ENCODE peak calls at places on chromosomes 4 and X, in four cellular contexts. A is stomach, J is pancreas, E is right lobe of liver. U is an unnamed sample.

GRCh38 chr4:123921339-123921738 is 524.7 kb downstream of the SPRY1 start:
- DNase-seq in J (no peak), A (no peak), E (no peak), U (no peak)

GRCh38 chrX:140525448-140525847 is 20.6 kb upstream of the SOX3 start:
- DNase-seq in E (no peak), A (no peak), J (no peak), U (no peak)

GRCh38 chrX:18574591-18574990 is 97.3 kb downstream of the RS1 start:
- DNase-seq in J (no peak), E (no peak), A (no peak), U (peak)

GRCh38 chr4:142408003-142408441 is 438.1 kb downstream of the INPP4B start:
- DNase-seq in J (no peak), E (no peak), A (no peak), U (no peak)

GRCh38 chr4:762211-763190 is 56.9 kb downstream of the PCGF3 start:
- DNase-seq in J (no peak), A (no peak), E (peak), U (no peak)

GRCh38 chr4:68361146-68361589 is 11.3 kb upstream of the YTHDC1 start:
- DNase-seq in J (no peak), E (no peak), A (no peak), U (no peak)

GRCh38 chrX:151416521-151417048 is 19.6 kb downstream of the VMA21 start:
- DNase-seq in A (no peak), E (no peak), J (no peak), U (no peak)

GRCh38 chr4:152938237-152938969 is 2.3 kb downstream of the FHDC1 start:
- DNase-seq in A (peak), E (no peak), J (no peak), U (no peak)

GRCh38 chr4:143344011-143344410 is 7.3 kb downstream of the GAB1 start:
- DNase-seq in A (no peak), J (no peak), E (no peak), U (no peak)

GRCh38 chr4:52883183-52883621 is 21.1 kb downstream of the RASL11B start:
- DNase-seq in A (no peak), J (no peak), E (no peak), U (no peak)

GRCh38 chr4:6658635-6659075 is 18.2 kb downstream of the MRFAP1 start:
- DNase-seq in J (no peak), A (no peak), E (peak), U (peak)

GRCh38 chr4:77488882-77489281 is 116.7 kb upstream of the CXCL13 start:
- DNase-seq in E (no peak), A (no peak), J (no peak), U (no peak)

GRCh38 chr4:857461-857860 is 31.5 kb upstream of the CPLX1 start:
- DNase-seq in A (no peak), E (no peak), J (no peak), U (no peak)

GRCh38 chr4:125231661-125232060 is 83.1 kb upstream of the FAT4 start:
- DNase-seq in J (no peak), A (no peak), E (no peak), U (no peak)

GRCh38 chrX:12954981-12955380 is 19.9 kb upstream of the TMSB4X start:
- DNase-seq in J (no peak), E (no peak), A (no peak), U (no peak)

GRCh38 chr4:15681372-15682339 is at the start of gene FAM200B:
- DNase-seq in J (peak), A (peak), E (peak), U (peak)

GRCh38 chr4:43853565-43854345 is 594.9 kb downstream of the KCTD8 start:
- DNase-seq in J (no peak), E (no peak), A (no peak), U (no peak)

GRCh38 chr4:522911-523443 is 24.0 kb downstream of the PIGG start:
- DNase-seq in E (no peak), J (no peak), A (no peak), U (no peak)

GRCh38 chr4:24657768-24658617 is 73.6 kb upstream of the DHX15 start:
- DNase-seq in A (peak), E (peak), J (peak), U (no peak)

GRCh38 chrX:20433376-20433775 is 166.7 kb upstream of the RPS6KA3 start:
- DNase-seq in J (no peak), E (no peak), A (no peak), U (no peak)

GRCh38 chr4:1187182-1187581 is 14.8 kb upstream of the SPON2 start:
- DNase-seq in A (peak), J (peak), E (no peak), U (peak)

GRCh38 chrX:17007134-17007768 is 60.8 kb downstream of the REPS2 start:
- DNase-seq in E (no peak), J (no peak), A (no peak), U (no peak)

GRCh38 chr4:53128959-53129358 is 236.9 kb downstream of the SCFD2 start:
- DNase-seq in J (no peak), A (no peak), E (peak), U (no peak)

GRCh38 chr4:110886856-110887255 is 264.0 kb upstream of the PITX2 start:
- DNase-seq in A (no peak), E (no peak), J (no peak), U (no peak)
- H3K4me3 ChIP-seq in A (no peak), E (no peak), J (no peak), U (no peak)

GRCh38 chr4:87499415-87500106 is 29.6 kb downstream of the SPARCL1 start:
- DNase-seq in E (no peak), A (no peak), J (no peak), U (no peak)
- H3K27ac ChIP-seq in E (no peak), A (peak), J (no peak), U (no peak)

DNA sequence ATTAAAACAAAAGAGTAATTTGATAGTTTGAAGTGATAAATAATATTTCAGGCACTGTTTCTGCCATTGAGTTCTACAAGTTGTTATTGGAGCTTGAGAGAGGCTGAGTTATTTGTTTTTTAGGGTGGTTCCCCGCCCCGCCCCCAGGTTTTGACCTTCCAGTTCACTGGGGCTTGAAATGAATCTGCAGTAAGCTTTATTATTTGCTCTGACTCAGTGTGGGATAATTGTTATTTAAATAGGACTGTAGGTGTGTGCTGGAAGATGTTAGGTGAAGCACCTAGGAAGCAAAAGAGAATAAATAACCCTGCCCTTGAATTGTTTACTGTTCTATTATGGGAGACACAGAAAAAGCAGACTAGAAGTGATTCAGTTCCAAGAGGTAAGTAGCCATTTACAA is 81.2 kb upstream of the KCNIP4 start:
- DNase-seq in E (no peak), J (no peak), A (no peak), U (no peak)
- H3K4me3 ChIP-seq in E (no peak), J (no peak), A (no peak), U (no peak)

GRCh38 chrX:1551959-1552546 is 15.1 kb upstream of the P2RY8 start:
- DNase-seq in E (no peak), J (no peak), A (no peak), U (no peak)
- H3K27ac ChIP-seq in E (no peak), J (no peak), A (no peak), U (no peak)

GRCh38 chr4:73742776-73743175 is 2.4 kb downstream of the CXCL8 start:
- DNase-seq in A (no peak), J (no peak), E (no peak), U (no peak)

GRCh38 chr4:73740353-73740778 is at the start of gene CXCL8:
- DNase-seq in E (peak), J (peak), A (peak), U (no peak)

GRCh38 chr4:73743825-73744602 is 3.6 kb downstream of the CXCL8 start:
- DNase-seq in E (no peak), J (no peak), A (no peak), U (no peak)

GRCh38 chr4:73741140-73741749 is 876 bp downstream of the CXCL8 start:
- DNase-seq in J (no peak), A (no peak), E (no peak), U (no peak)
- H3K4me3 ChIP-seq in J (peak), A (peak), E (no peak), U (no peak)

GRCh38 chrX:35150052-35150451 is 207.5 kb downstream of the FAM47B start:
- DNase-seq in E (no peak), J (no peak), A (no peak), U (no peak)

GRCh38 chrX:35149517-35149916 is 206.9 kb downstream of the FAM47B start:
- DNase-seq in J (no peak), A (no peak), E (no peak), U (no peak)

GRCh38 chrX:35150642-35151239 is 208.1 kb downstream of the FAM47B start:
- DNase-seq in E (no peak), J (no peak), A (no peak), U (no peak)
- H3K27ac ChIP-seq in E (no peak), J (no peak), A (no peak), U (no peak)

DNA sequence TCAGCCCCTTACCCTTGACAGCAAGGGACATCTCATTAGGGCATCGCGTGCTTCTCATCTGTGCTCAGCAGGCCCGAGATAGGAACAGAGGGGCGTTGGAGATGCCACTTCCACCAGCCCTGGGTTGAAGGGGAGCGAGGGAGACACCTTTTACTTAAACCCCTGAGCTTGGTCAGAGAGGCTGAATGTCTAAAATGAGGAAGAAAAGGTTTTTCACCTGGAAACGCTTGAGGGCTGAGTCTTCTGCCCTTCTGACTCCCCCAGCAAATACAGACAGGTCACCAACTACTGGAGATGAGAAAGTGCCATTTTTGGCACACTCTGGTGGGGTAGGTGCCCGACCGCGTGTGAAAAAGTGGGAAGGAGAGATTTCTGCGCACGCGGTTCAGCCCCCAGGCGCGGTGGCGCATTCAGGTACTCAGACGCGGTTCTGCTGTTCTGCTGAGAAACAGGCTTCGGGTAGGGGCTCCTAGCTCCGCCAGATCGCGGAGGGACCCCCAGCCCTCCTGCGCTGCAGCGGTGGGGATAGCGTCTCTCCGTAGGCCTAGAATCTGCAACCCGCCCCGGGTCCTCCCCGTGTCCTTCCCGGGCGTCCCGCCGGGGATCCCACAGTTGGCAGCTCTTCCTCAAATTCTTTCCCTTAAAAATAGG is 3.2 kb downstream of the SHOX start:
- DNase-seq in A (no peak), J (no peak), E (no peak), U (no peak)
- H3K4me3 ChIP-seq in A (no peak), J (no peak), E (no peak), U (no peak)